ENCODE peak calls at places on chromosomes 16 and 17, in nine cellular contexts. One of them, this sample, is unnamed.

GRCh38 chr17:38702900-38703741 is 2.0 kb upstream of the MLLT6 start:
- DNase-seq in AG10803: no peak
- DNase-seq in fibroblast of mammary gland: no peak
- DNase-seq in neural progenitor cell: no peak
- DNase-seq in pancreas: peak; percentile 75
- DNase-seq in OCI-LY7: peak; percentile 52
- DNase-seq in right lobe of liver: peak; percentile 73
- DNase-seq in hepatocyte: no peak
- DNase-seq in PC-3: peak; percentile 14
- DNase-seq in this sample: peak; percentile 86

GRCh38 chr16:22428654-22429053 is 54.2 kb upstream of the CDR2 start:
- DNase-seq in fibroblast of mammary gland: no peak
- DNase-seq in right lobe of liver: no peak
- DNase-seq in pancreas: no peak
- DNase-seq in PC-3: no peak
- DNase-seq in OCI-LY7: no peak
- DNase-seq in AG10803: no peak
- DNase-seq in hepatocyte: no peak
- DNase-seq in neural progenitor cell: no peak
- DNase-seq in this sample: no peak

GRCh38 chr17:81462506-81463125 is 50.0 kb downstream of the ACTG1 start:
- DNase-seq in OCI-LY7: no peak
- DNase-seq in pancreas: no peak
- DNase-seq in neural progenitor cell: no peak
- DNase-seq in PC-3: no peak
- DNase-seq in right lobe of liver: no peak
- DNase-seq in fibroblast of mammary gland: no peak
- DNase-seq in AG10803: no peak
- DNase-seq in hepatocyte: no peak
- DNase-seq in this sample: no peak

GRCh38 chr17:79101111-79101673 is 26.6 kb downstream of the ENGASE start:
- DNase-seq in OCI-LY7: no peak
- DNase-seq in pancreas: no peak
- DNase-seq in neural progenitor cell: no peak
- DNase-seq in AG10803: no peak
- DNase-seq in fibroblast of mammary gland: no peak
- DNase-seq in PC-3: no peak
- DNase-seq in hepatocyte: no peak
- DNase-seq in right lobe of liver: no peak
- DNase-seq in this sample: no peak

GRCh38 chr17:44272954-44273353 is 5.0 kb upstream of the SLC4A1 start:
- DNase-seq in pancreas: no peak
- DNase-seq in fibroblast of mammary gland: no peak
- DNase-seq in PC-3: no peak
- DNase-seq in hepatocyte: no peak
- DNase-seq in right lobe of liver: no peak
- DNase-seq in OCI-LY7: no peak
- DNase-seq in AG10803: no peak
- DNase-seq in neural progenitor cell: no peak
- DNase-seq in this sample: no peak

GRCh38 chr17:10666921-10667320 is 9.8 kb upstream of the MYH3 start:
- DNase-seq in pancreas: no peak
- DNase-seq in AG10803: no peak
- DNase-seq in hepatocyte: no peak
- DNase-seq in fibroblast of mammary gland: peak; percentile 21
- DNase-seq in neural progenitor cell: no peak
- DNase-seq in PC-3: no peak
- DNase-seq in OCI-LY7: no peak
- DNase-seq in right lobe of liver: no peak
- DNase-seq in this sample: peak; percentile 13

GRCh38 chr17:8822401-8823035 is 23.4 kb upstream of the MFSD6L start:
- DNase-seq in AG10803: no peak
- DNase-seq in OCI-LY7: no peak
- DNase-seq in right lobe of liver: no peak
- DNase-seq in hepatocyte: no peak
- DNase-seq in pancreas: no peak
- DNase-seq in neural progenitor cell: no peak
- DNase-seq in fibroblast of mammary gland: no peak
- DNase-seq in PC-3: no peak
- DNase-seq in this sample: no peak

GRCh38 chr17:14301761-14302401 is 1.0 kb downstream of the HS3ST3B1 start:
- DNase-seq in PC-3: no peak
- DNase-seq in fibroblast of mammary gland: peak; percentile 47
- DNase-seq in pancreas: peak; percentile 76
- DNase-seq in right lobe of liver: peak; percentile 67
- DNase-seq in AG10803: peak; percentile 54
- DNase-seq in neural progenitor cell: peak; percentile 48
- DNase-seq in OCI-LY7: peak; percentile 26
- DNase-seq in hepatocyte: peak; percentile 47
- DNase-seq in this sample: peak; percentile 92

GRCh38 chr17:28038802-28039600 is 3.5 kb upstream of the NLK start:
- DNase-seq in hepatocyte: no peak
- DNase-seq in pancreas: no peak
- DNase-seq in neural progenitor cell: no peak
- DNase-seq in fibroblast of mammary gland: peak; percentile 66
- DNase-seq in PC-3: peak; percentile 6
- DNase-seq in right lobe of liver: no peak
- DNase-seq in AG10803: peak; percentile 49
- DNase-seq in OCI-LY7: no peak
- DNase-seq in this sample: peak; percentile 3

GRCh38 chr16:70523621-70524405 is at the start of gene SF3B3:
- DNase-seq in right lobe of liver: peak; percentile 75
- DNase-seq in OCI-LY7: peak; percentile 88
- DNase-seq in pancreas: peak; percentile 65
- DNase-seq in neural progenitor cell: peak; percentile 74
- DNase-seq in AG10803: no peak
- DNase-seq in hepatocyte: peak; percentile 71
- DNase-seq in PC-3: no peak
- DNase-seq in fibroblast of mammary gland: peak; percentile 37
- DNase-seq in this sample: peak; percentile 88

GRCh38 chr16:85302018-85302847 is 190.0 kb upstream of the CIBAR2 start:
- DNase-seq in PC-3: no peak
- DNase-seq in pancreas: no peak
- DNase-seq in OCI-LY7: no peak
- DNase-seq in hepatocyte: peak; percentile 66
- DNase-seq in fibroblast of mammary gland: peak; percentile 48
- DNase-seq in AG10803: peak; percentile 30
- DNase-seq in right lobe of liver: no peak
- DNase-seq in neural progenitor cell: peak; percentile 39
- DNase-seq in this sample: peak; percentile 86

GRCh38 chr16:31455601-31456314 is 3.5 kb upstream of the ARMC5 start:
- DNase-seq in OCI-LY7: peak; percentile 61
- DNase-seq in AG10803: peak; percentile 9
- DNase-seq in fibroblast of mammary gland: peak; percentile 36
- DNase-seq in neural progenitor cell: peak; percentile 51
- DNase-seq in hepatocyte: no peak
- DNase-seq in PC-3: no peak
- DNase-seq in pancreas: peak; percentile 36
- DNase-seq in right lobe of liver: no peak
- DNase-seq in this sample: peak; percentile 62

GRCh38 chr17:47763913-47764582 is 31.0 kb downstream of the TBX21 start:
- DNase-seq in fibroblast of mammary gland: peak; percentile 73
- DNase-seq in PC-3: peak; percentile 38
- DNase-seq in hepatocyte: no peak
- DNase-seq in neural progenitor cell: no peak
- DNase-seq in OCI-LY7: no peak
- DNase-seq in pancreas: no peak
- DNase-seq in AG10803: no peak
- DNase-seq in right lobe of liver: no peak
- DNase-seq in this sample: no peak
- H3K4me3 ChIP-seq in fibroblast of mammary gland: no peak overlapping the region
- H3K4me3 ChIP-seq in PC-3: no peak overlapping the region
- H3K4me3 ChIP-seq in hepatocyte: no peak overlapping the region
- H3K4me3 ChIP-seq in neural progenitor cell: no peak overlapping the region
- H3K4me3 ChIP-seq in OCI-LY7: no peak overlapping the region
- H3K4me3 ChIP-seq in pancreas: no peak overlapping the region
- H3K4me3 ChIP-seq in AG10803: no peak overlapping the region
- H3K4me3 ChIP-seq in right lobe of liver: no peak overlapping the region
- H3K4me3 ChIP-seq in this sample: no peak overlapping the region

GRCh38 chr16:56399492-56399891 is 25.9 kb downstream of the AMFR start:
- DNase-seq in PC-3: no peak
- DNase-seq in AG10803: no peak
- DNase-seq in fibroblast of mammary gland: no peak
- DNase-seq in OCI-LY7: no peak
- DNase-seq in right lobe of liver: no peak
- DNase-seq in pancreas: no peak
- DNase-seq in hepatocyte: no peak
- DNase-seq in neural progenitor cell: no peak
- DNase-seq in this sample: no peak
- TF ChIP-seq CTCF in PC-3: no peak
- TF ChIP-seq CTCF in AG10803: no peak
- TF ChIP-seq CTCF in fibroblast of mammary gland: no peak
- TF ChIP-seq CTCF in OCI-LY7: no peak
- TF ChIP-seq CTCF in right lobe of liver: no peak
- TF ChIP-seq CTCF in pancreas: no peak
- TF ChIP-seq CTCF in hepatocyte: no peak
- TF ChIP-seq CTCF in neural progenitor cell: no peak
- TF ChIP-seq CTCF in this sample: no peak

GRCh38 chr16:73064227-73064995 is 16.5 kb upstream of the ZFHX3 start:
- DNase-seq in PC-3: no peak
- DNase-seq in OCI-LY7: no peak
- DNase-seq in hepatocyte: no peak
- DNase-seq in pancreas: no peak
- DNase-seq in neural progenitor cell: no peak
- DNase-seq in AG10803: peak; percentile 71
- DNase-seq in fibroblast of mammary gland: peak; percentile 70
- DNase-seq in right lobe of liver: no peak
- DNase-seq in this sample: peak; percentile 99

GRCh38 chr16:73063284-73063733 is 15.4 kb upstream of the ZFHX3 start:
- DNase-seq in hepatocyte: no peak
- DNase-seq in AG10803: no peak
- DNase-seq in PC-3: no peak
- DNase-seq in right lobe of liver: no peak
- DNase-seq in fibroblast of mammary gland: no peak
- DNase-seq in neural progenitor cell: no peak
- DNase-seq in OCI-LY7: no peak
- DNase-seq in pancreas: no peak
- DNase-seq in this sample: peak; percentile 52

GRCh38 chr16:73062640-73063283 is 14.8 kb upstream of the ZFHX3 start:
- DNase-seq in fibroblast of mammary gland: no peak
- DNase-seq in AG10803: no peak
- DNase-seq in PC-3: no peak
- DNase-seq in OCI-LY7: no peak
- DNase-seq in neural progenitor cell: peak; percentile 86
- DNase-seq in right lobe of liver: no peak
- DNase-seq in hepatocyte: no peak
- DNase-seq in pancreas: no peak
- DNase-seq in this sample: peak; percentile 68

GRCh38 chr16:73064996-73065349 is 17.0 kb upstream of the ZFHX3 start:
- DNase-seq in hepatocyte: no peak
- DNase-seq in neural progenitor cell: no peak
- DNase-seq in right lobe of liver: no peak
- DNase-seq in OCI-LY7: no peak
- DNase-seq in PC-3: no peak
- DNase-seq in AG10803: no peak
- DNase-seq in pancreas: no peak
- DNase-seq in fibroblast of mammary gland: no peak
- DNase-seq in this sample: no peak

DNA sequence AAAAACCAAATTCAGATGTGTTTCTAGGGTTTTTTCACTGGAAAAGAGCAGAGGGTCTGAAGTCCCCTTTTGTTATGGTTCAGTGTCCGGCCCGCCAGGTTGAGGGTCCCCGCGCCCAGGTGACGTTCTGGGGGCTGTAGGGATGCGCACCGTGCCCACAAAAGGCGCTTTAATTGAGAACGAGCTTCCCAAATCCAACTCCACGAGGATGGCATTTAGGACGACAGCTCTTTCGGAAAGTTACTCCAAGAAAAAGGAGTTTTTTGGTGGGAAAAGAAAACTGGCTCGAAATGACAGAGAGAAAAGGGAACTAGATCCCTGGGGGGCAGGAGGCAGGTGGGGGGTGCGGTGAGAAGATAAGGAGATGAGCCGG is 15.9 kb upstream of the ZFHX3 start:
- DNase-seq in pancreas: no peak
- DNase-seq in OCI-LY7: no peak
- DNase-seq in fibroblast of mammary gland: no peak
- DNase-seq in AG10803: no peak
- DNase-seq in right lobe of liver: no peak
- DNase-seq in neural progenitor cell: no peak
- DNase-seq in hepatocyte: no peak
- DNase-seq in PC-3: no peak
- DNase-seq in this sample: no peak
- H3K4me3 ChIP-seq in pancreas: no peak overlapping the region
- H3K4me3 ChIP-seq in OCI-LY7: no peak overlapping the region
- H3K4me3 ChIP-seq in fibroblast of mammary gland: peak overlapping the region; percentile 33
- H3K4me3 ChIP-seq in AG10803: peak overlapping the region; percentile 49
- H3K4me3 ChIP-seq in right lobe of liver: no peak overlapping the region
- H3K4me3 ChIP-seq in neural progenitor cell: no peak overlapping the region
- H3K4me3 ChIP-seq in hepatocyte: no peak overlapping the region
- H3K4me3 ChIP-seq in PC-3: no peak overlapping the region
- H3K4me3 ChIP-seq in this sample: peak overlapping the region; percentile 64

GRCh38 chr17:41419712-41420111 is 4.7 kb downstream of the KRT37 start:
- DNase-seq in neural progenitor cell: no peak
- DNase-seq in PC-3: no peak
- DNase-seq in fibroblast of mammary gland: no peak
- DNase-seq in right lobe of liver: no peak
- DNase-seq in hepatocyte: no peak
- DNase-seq in pancreas: no peak
- DNase-seq in AG10803: no peak
- DNase-seq in OCI-LY7: no peak
- DNase-seq in this sample: no peak

GRCh38 chr17:41415833-41416335 is 8.5 kb downstream of the KRT37 start:
- DNase-seq in pancreas: no peak
- DNase-seq in PC-3: no peak
- DNase-seq in OCI-LY7: no peak
- DNase-seq in AG10803: peak; percentile 74
- DNase-seq in fibroblast of mammary gland: no peak
- DNase-seq in hepatocyte: peak; percentile 30
- DNase-seq in neural progenitor cell: no peak
- DNase-seq in right lobe of liver: peak; percentile 68
- DNase-seq in this sample: peak; percentile 90

GRCh38 chr17:41418116-41418860 is 6.1 kb downstream of the KRT37 start:
- DNase-seq in pancreas: no peak
- DNase-seq in OCI-LY7: no peak
- DNase-seq in neural progenitor cell: no peak
- DNase-seq in fibroblast of mammary gland: no peak
- DNase-seq in hepatocyte: no peak
- DNase-seq in PC-3: peak; percentile 52
- DNase-seq in AG10803: no peak
- DNase-seq in right lobe of liver: no peak
- DNase-seq in this sample: no peak

GRCh38 chr17:41416478-41416877 is 7.9 kb downstream of the KRT37 start:
- DNase-seq in AG10803: peak; percentile 13
- DNase-seq in pancreas: no peak
- DNase-seq in PC-3: no peak
- DNase-seq in fibroblast of mammary gland: no peak
- DNase-seq in right lobe of liver: no peak
- DNase-seq in OCI-LY7: no peak
- DNase-seq in hepatocyte: no peak
- DNase-seq in neural progenitor cell: no peak
- DNase-seq in this sample: no peak

DNA sequence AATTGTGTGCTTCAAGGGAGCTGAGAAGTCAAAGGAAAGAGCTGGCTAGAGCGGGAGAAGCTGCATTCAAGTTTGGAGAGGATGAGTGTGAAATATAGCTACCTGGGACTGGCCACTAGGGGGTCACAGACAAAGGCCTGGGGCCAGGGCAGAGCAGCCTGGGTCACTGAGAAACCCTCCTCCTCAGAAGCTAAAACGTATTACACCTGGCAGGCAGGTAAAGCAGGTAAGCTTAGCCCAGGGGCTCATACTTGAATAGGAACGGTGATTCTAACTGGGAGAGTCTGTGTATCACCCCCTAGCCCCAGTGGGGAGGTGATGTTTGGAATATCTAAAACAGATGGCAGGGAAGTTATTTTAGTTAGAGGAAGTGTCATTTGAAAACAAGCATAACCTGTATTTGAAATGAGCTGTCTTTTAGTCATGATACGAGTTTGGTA is 6.8 kb downstream of the KRT37 start:
- DNase-seq in right lobe of liver: no peak
- DNase-seq in AG10803: no peak
- DNase-seq in neural progenitor cell: peak; percentile 35
- DNase-seq in pancreas: no peak
- DNase-seq in OCI-LY7: peak; percentile 10
- DNase-seq in hepatocyte: peak; percentile 15
- DNase-seq in fibroblast of mammary gland: no peak
- DNase-seq in PC-3: peak; percentile 84
- DNase-seq in this sample: no peak
- TF ChIP-seq CTCF in right lobe of liver: no peak
- TF ChIP-seq CTCF in AG10803: peak; percentile 20
- TF ChIP-seq CTCF in neural progenitor cell: peak; percentile 55
- TF ChIP-seq CTCF in pancreas: no peak
- TF ChIP-seq CTCF in OCI-LY7: peak; percentile 71
- TF ChIP-seq CTCF in hepatocyte: no peak
- TF ChIP-seq CTCF in fibroblast of mammary gland: peak; percentile 33
- TF ChIP-seq CTCF in PC-3: peak; percentile 73
- TF ChIP-seq CTCF in this sample: peak; percentile 32

This sample was measured in osteoblast.